ENCODE peak calls at places on chromosomes 16 and 17, in eight cellular contexts. D is glutamatergic neuron, B is upper lobe of right lung, R is BE2C, K is NB4, W is epithelial cell of esophagus, H is dorsolateral prefrontal cortex, L is GM23338. G is an unnamed sample.

GRCh38 chr17:48391460-48391859 is 38.6 kb downstream of the SKAP1 start:
- DNase-seq in D (no peak), B (no peak), R (no peak), K (no peak), W (no peak), H (no peak), L (no peak), G (no peak)

GRCh38 chr17:31888124-31888523 is 13.4 kb downstream of the UTP6 start:
- DNase-seq in D (no peak), B (no peak), R (no peak), K (peak; percentile 71), W (no peak), H (no peak), L (no peak), G (no peak)

GRCh38 chr16:69927056-69927757 is 23.9 kb upstream of the CLEC18A start:
- DNase-seq in D (peak; percentile 56), B (no peak), R (no peak), K (no peak), W (no peak), H (no peak), L (peak; percentile 14), G (no peak)

GRCh38 chr16:12340151-12340733 is 363.7 kb downstream of the SNX29 start:
- DNase-seq in D (no peak), B (no peak), R (no peak), K (no peak), W (peak; percentile 40), H (no peak), L (peak; percentile 85), G (no peak)

GRCh38 chr17:37826497-37827115 is 81.7 kb upstream of the HNF1B start:
- DNase-seq in D (no peak), B (peak; percentile 74), R (no peak), K (peak; percentile 86), W (no peak), H (no peak), L (no peak), G (no peak)

GRCh38 chr17:35449371-35449931 is 885 bp upstream of the SLFN13 start:
- DNase-seq in D (peak; percentile 35), B (peak; percentile 65), R (no peak), K (peak; percentile 91), W (no peak), H (no peak), L (peak; percentile 54), G (no peak)

GRCh38 chr17:39536468-39536867 is 71.3 kb downstream of the NEUROD2 start:
- DNase-seq in D (no peak), B (no peak), R (no peak), K (no peak), W (no peak), H (no peak), L (no peak), G (no peak)

GRCh38 chr16:78235876-78236275 is 136.4 kb downstream of the WWOX start:
- DNase-seq in D (no peak), B (no peak), R (no peak), K (no peak), W (no peak), H (no peak), L (no peak), G (no peak)

GRCh38 chr17:77763575-77763974 is 194.9 kb upstream of the TNRC6C start:
- DNase-seq in D (no peak), B (no peak), R (no peak), K (no peak), W (no peak), H (no peak), L (no peak), G (no peak)

GRCh38 chr16:50178397-50179018 is 25.4 kb downstream of the TENT4B start:
- DNase-seq in D (no peak), B (no peak), R (no peak), K (no peak), W (peak; percentile 36), H (no peak), L (no peak), G (no peak)

GRCh38 chr16:89096768-89097527 is 3.3 kb downstream of the ACSF3 start:
- DNase-seq in D (no peak), B (no peak), R (no peak), K (no peak), W (no peak), H (no peak), L (no peak), G (no peak)

GRCh38 chr17:39231587-39232551 is 6.1 kb upstream of the STAC2 start:
- DNase-seq in D (peak; percentile 77), B (peak; percentile 81), R (peak; percentile 84), K (peak; percentile 99), W (peak; percentile 23), H (peak; percentile 65), L (peak; percentile 80), G (no peak)

GRCh38 chr17:42895185-42895555 is 5.4 kb upstream of the G6PC1 start:
- DNase-seq in D (no peak), B (peak; percentile 78), R (no peak), K (no peak), W (peak; percentile 88), H (no peak), L (no peak), G (peak; percentile 77)

GRCh38 chr16:71830359-71830758 is 15.4 kb upstream of the ATXN1L start:
- DNase-seq in D (no peak), B (no peak), R (no peak), K (no peak), W (no peak), H (no peak), L (no peak), G (no peak)

GRCh38 chr17:59406808-59407381 is 75.4 kb downstream of the YPEL2 start:
- DNase-seq in D (no peak), B (no peak), R (peak; percentile 71), K (no peak), W (no peak), H (no peak), L (no peak), G (peak; percentile 85)

GRCh38 chr16:22052985-22053384 is 39.4 kb upstream of the VWA3A start:
- DNase-seq in D (no peak), B (no peak), R (no peak), K (no peak), W (peak; percentile 16), H (no peak), L (no peak), G (no peak)

GRCh38 chr17:47728214-47728877 is 4.7 kb upstream of the TBX21 start:
- DNase-seq in D (no peak), B (no peak), R (no peak), K (no peak), W (no peak), H (no peak), L (no peak), G (no peak)

GRCh38 chr17:71085238-71086033 is 916.1 kb downstream of the KCNJ2 start:
- DNase-seq in D (peak; percentile 74), B (no peak), R (peak; percentile 66), K (peak; percentile 28), W (peak; percentile 29), H (no peak), L (peak; percentile 86), G (no peak)

GRCh38 chr16:49977427-49977826 is 47.6 kb upstream of the CNEP1R1 start:
- DNase-seq in D (no peak), B (no peak), R (no peak), K (no peak), W (no peak), H (no peak), L (no peak), G (no peak)

GRCh38 chr17:17981330-17981729 is 8.7 kb downstream of the DRC3 start:
- DNase-seq in D (no peak), B (peak; percentile 51), R (no peak), K (no peak), W (no peak), H (no peak), L (no peak), G (no peak)

GRCh38 chr17:81189670-81190530 is 23.9 kb upstream of the AATK start:
- DNase-seq in D (no peak), B (no peak), R (no peak), K (no peak), W (no peak), H (peak; percentile 64), L (peak; percentile 49), G (no peak)
- TF ChIP-seq CTCF in D (no peak), B (no peak), R (peak; percentile 9), K (no peak), W (no peak), H (peak; percentile 28), L (peak; percentile 69), G (no peak)

GRCh38 chr16:31713945-31714898 is 159.4 kb upstream of the ZNF267 start:
- DNase-seq in D (peak; percentile 79), B (no peak), R (no peak), K (peak; percentile 17), W (peak; percentile 9), H (no peak), L (peak; percentile 63), G (no peak)
- TF ChIP-seq CTCF in D (peak; percentile 70), B (peak; percentile 13), R (peak; percentile 32), K (peak; percentile 26), W (peak; percentile 35), H (peak; percentile 14), L (peak; percentile 57), G (peak; percentile 36)

GRCh38 chr16:80788016-80788415 is 16.4 kb downstream of the CDYL2 start:
- DNase-seq in D (no peak), B (no peak), R (no peak), K (no peak), W (peak; percentile 36), H (no peak), L (no peak), G (no peak)

GRCh38 chr16:80794071-80794470 is 10.3 kb downstream of the CDYL2 start:
- DNase-seq in D (no peak), B (no peak), R (no peak), K (no peak), W (no peak), H (no peak), L (no peak), G (no peak)

GRCh38 chr16:80791411-80791810 is 13.0 kb downstream of the CDYL2 start:
- DNase-seq in D (no peak), B (no peak), R (no peak), K (no peak), W (no peak), H (no peak), L (no peak), G (no peak)

DNA sequence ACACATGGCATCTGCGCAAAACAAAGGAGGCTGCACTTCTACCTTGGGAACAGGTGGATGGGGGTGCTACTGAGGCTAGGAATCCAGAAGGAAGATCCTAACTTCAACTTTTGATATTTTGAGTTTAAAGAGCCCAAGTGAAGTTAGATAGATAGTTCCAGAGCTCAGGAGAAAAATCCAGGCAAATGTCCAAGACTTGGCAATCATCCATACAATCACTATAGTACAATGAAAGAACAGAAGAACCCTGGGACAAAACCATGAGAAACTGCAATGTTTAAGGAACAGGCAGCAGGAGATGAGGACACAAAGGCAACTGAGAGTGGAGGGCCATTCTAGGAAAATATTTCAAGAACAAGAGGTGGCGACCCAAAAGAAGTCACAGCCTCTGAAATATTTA is 12.4 kb downstream of the CDYL2 start:
- DNase-seq in D (no peak), B (no peak), R (no peak), K (no peak), W (no peak), H (no peak), L (peak; percentile 5), G (no peak)
- TF ChIP-seq CTCF in D (no peak), B (no peak), R (no peak), K (no peak), W (no peak), H (no peak), L (no peak), G (no peak)

DNA sequence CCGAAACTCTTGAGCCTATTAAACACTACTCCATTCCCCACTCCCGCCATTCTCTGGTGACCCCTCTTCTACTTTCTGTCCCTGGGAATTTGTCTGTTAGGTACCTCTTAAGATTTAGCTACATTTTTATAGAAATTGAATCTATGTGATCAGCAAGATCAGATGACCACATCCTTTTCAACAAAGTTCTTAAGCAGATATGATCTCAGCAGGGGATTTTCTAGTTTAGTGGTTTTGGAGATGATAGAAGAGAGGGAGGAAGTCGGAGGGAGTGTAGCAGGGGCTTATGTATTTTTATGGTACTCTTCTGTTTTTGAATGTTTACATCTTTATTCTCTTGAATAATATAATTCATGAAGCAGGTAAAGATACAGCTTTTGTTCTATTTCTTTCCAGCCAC is 40.8 kb downstream of the RPA1 start:
- DNase-seq in D (no peak), B (no peak), R (no peak), K (no peak), W (no peak), H (no peak), L (no peak), G (no peak)
- TF ChIP-seq CTCF in D (no peak), B (no peak), R (no peak), K (no peak), W (no peak), H (no peak), L (no peak), G (no peak)